ENCODE peak calls at places on chromosomes 13 and 19, in seven cellular contexts. R is stimulated activated CD4-positive, alpha-beta T cell treated with anti-CD3 and anti-CD28 coated beads, Interleukin-4, amount 100 ng/mL, for 1 hour; N is GM04503; A is dorsolateral prefrontal cortex; H is HTR-8/SVneo; M is GM03348; B is astrocyte of the spinal cord. E is an unnamed sample.

GRCh38 chr19:13790354-13790753 is 4.9 kb upstream of the ZSWIM4 start:
- DNase-seq in N (no peak), M (no peak), H (no peak), B (no peak), R (no peak), A (no peak), E (no peak)

GRCh38 chr13:51733656-51734334 is 70.2 kb downstream of the DHRS12 start:
- DNase-seq in R (no peak), N (no peak), B (no peak), M (no peak), H (peak; percentile 10), A (no peak), E (no peak)

GRCh38 chr13:113901231-113901630 is 37.4 kb upstream of the GAS6 start:
- DNase-seq in A (peak; percentile 37), H (no peak), R (no peak), B (peak; percentile 52), M (peak; percentile 66), N (no peak), E (no peak)

GRCh38 chr19:10299545-10300458 is 9.8 kb downstream of the ZGLP1 start:
- DNase-seq in R (no peak), M (no peak), N (no peak), B (no peak), H (no peak), A (peak; percentile 72), E (no peak)

GRCh38 chr13:44710576-44710975 is 134.4 kb upstream of the TSC22D1 start:
- DNase-seq in A (no peak), N (peak; percentile 47), H (peak; percentile 66), R (peak; percentile 4), M (peak; percentile 79), B (peak; percentile 96), E (no peak)

GRCh38 chr13:89315287-89315686 is 1644.1 kb downstream of the SLITRK5 start:
- DNase-seq in N (no peak), R (no peak), M (no peak), B (peak; percentile 2), H (no peak), A (no peak), E (no peak)

GRCh38 chr13:26457212-26457611 is 100.3 kb upstream of the WASF3 start:
- DNase-seq in R (no peak), H (no peak), A (no peak), N (no peak), B (no peak), M (no peak), E (no peak)

GRCh38 chr19:47363758-47364529 is 14.8 kb downstream of the DHX34 start:
- DNase-seq in N (no peak), M (no peak), R (no peak), H (peak; percentile 25), B (peak; percentile 14), A (no peak), E (no peak)

GRCh38 chr19:14002571-14003278 is 3.4 kb downstream of the RFX1 start:
- DNase-seq in A (no peak), N (no peak), M (no peak), R (no peak), B (no peak), H (no peak), E (no peak)

GRCh38 chr13:100530645-100531044 is 57.9 kb downstream of the GGACT start:
- DNase-seq in R (no peak), A (no peak), M (no peak), H (no peak), B (no peak), N (no peak), E (peak; percentile 67)

GRCh38 chr13:20157387-20157786 is 3.5 kb downstream of the GJA3 start:
- DNase-seq in N (no peak), H (no peak), A (no peak), M (no peak), B (no peak), R (no peak), E (no peak)

GRCh38 chr13:79803939-79804487 is 323.1 kb downstream of the NDFIP2 start:
- DNase-seq in N (no peak), M (no peak), H (no peak), R (no peak), B (no peak), A (no peak), E (no peak)

GRCh38 chr13:74128171-74128767 is 5.9 kb downstream of the KLF12 start:
- DNase-seq in A (no peak), R (no peak), M (no peak), H (no peak), B (peak; percentile 41), N (no peak), E (no peak)

GRCh38 chr19:5691205-5691929 is 1.3 kb downstream of the RPL36 start:
- DNase-seq in A (no peak), R (peak; percentile 74), N (no peak), B (peak; percentile 41), M (peak; percentile 64), H (no peak), E (peak; percentile 45)

GRCh38 chr13:104487006-104487405 is 1420.8 kb upstream of the SLC10A2 start:
- DNase-seq in R (no peak), N (no peak), A (no peak), M (no peak), B (peak; percentile 54), H (no peak), E (no peak)